ENCODE peak calls at places on chromosomes 3 and 15, in eight cellular contexts. R, G, S, T, M, N, D and E are unnamed samples. For H3K4me1, the result is how much of the 10 kb centered on the place peaks cover.

GRCh38 chr15:71639531-71639930 is 170.8 kb upstream of the NR2E3 start:
- DNase-seq in D (no peak), N (no peak), R (no peak), G (no peak), T (no peak), M (no peak), S (no peak), E (no peak)

GRCh38 chr3:53350652-53351051 is 3.3 kb upstream of the DCP1A start:
- DNase-seq in R (peak), M (no peak), G (peak), S (peak), N (no peak), T (no peak), D (no peak), E (no peak)

GRCh38 chr3:127419140-127419539 is 131.3 kb upstream of the PRR20G start:
- DNase-seq in N (no peak), D (no peak), T (no peak), S (peak), R (no peak), G (no peak), M (no peak), E (no peak)

GRCh38 chr15:80744826-80745225 is 34.3 kb upstream of the CEMIP start:
- DNase-seq in M (no peak), T (no peak), G (no peak), N (no peak), S (no peak), R (no peak), D (no peak), E (no peak)

GRCh38 chr3:98574157-98574556 is 19.3 kb downstream of the CPOX start:
- DNase-seq in T (no peak), R (no peak), S (no peak), M (no peak), N (no peak), G (no peak), D (no peak), E (no peak)

GRCh38 chr15:28927043-28927442 is 41.3 kb downstream of the APBA2 start:
- DNase-seq in G (no peak), T (no peak), N (no peak), S (no peak), D (no peak), R (no peak), M (no peak), E (no peak)

GRCh38 chr3:115246621-115247020 is 99.5 kb upstream of the ZBTB20 start:
- DNase-seq in S (no peak), M (no peak), T (no peak), N (no peak), R (no peak), G (no peak), D (no peak), E (no peak)

GRCh38 chr3:86788371-86788770 is 202.6 kb downstream of the VGLL3 start:
- DNase-seq in S (no peak), D (no peak), M (no peak), R (no peak), G (no peak), T (no peak), N (no peak), E (no peak)

GRCh38 chr15:95558131-95558530 is 772.4 kb upstream of the NR2F2 start:
- DNase-seq in T (no peak), S (no peak), D (no peak), R (peak), G (no peak), N (no peak), M (no peak), E (no peak)

GRCh38 chr3:190024912-190025311 is 95.8 kb downstream of the P3H2 start:
- DNase-seq in D (no peak), M (no peak), T (no peak), G (no peak), S (no peak), N (no peak), R (no peak), E (no peak)

GRCh38 chr3:186057594-186057993 is 51.3 kb downstream of the ETV5 start:
- DNase-seq in N (no peak), D (no peak), T (no peak), G (no peak), M (no peak), S (no peak), R (peak), E (no peak)

GRCh38 chr3:14359348-14359747 is 43.1 kb upstream of the SLC6A6 start:
- DNase-seq in M (no peak), N (no peak), G (no peak), S (no peak), T (no peak), D (no peak), R (no peak), E (no peak)

GRCh38 chr3:14358426-14359211 is 43.8 kb upstream of the SLC6A6 start:
- DNase-seq in N (peak), R (no peak), M (peak), S (peak), G (peak), D (no peak), T (no peak), E (peak)

GRCh38 chr3:14361068-14361677 is 41.2 kb upstream of the SLC6A6 start:
- DNase-seq in M (no peak), G (no peak), R (no peak), S (no peak), T (no peak), D (no peak), N (no peak), E (no peak)

GRCh38 chr3:14362890-14363289 is 39.5 kb upstream of the SLC6A6 start:
- DNase-seq in T (no peak), R (no peak), G (no peak), S (no peak), M (no peak), N (no peak), D (no peak), E (no peak)

DNA sequence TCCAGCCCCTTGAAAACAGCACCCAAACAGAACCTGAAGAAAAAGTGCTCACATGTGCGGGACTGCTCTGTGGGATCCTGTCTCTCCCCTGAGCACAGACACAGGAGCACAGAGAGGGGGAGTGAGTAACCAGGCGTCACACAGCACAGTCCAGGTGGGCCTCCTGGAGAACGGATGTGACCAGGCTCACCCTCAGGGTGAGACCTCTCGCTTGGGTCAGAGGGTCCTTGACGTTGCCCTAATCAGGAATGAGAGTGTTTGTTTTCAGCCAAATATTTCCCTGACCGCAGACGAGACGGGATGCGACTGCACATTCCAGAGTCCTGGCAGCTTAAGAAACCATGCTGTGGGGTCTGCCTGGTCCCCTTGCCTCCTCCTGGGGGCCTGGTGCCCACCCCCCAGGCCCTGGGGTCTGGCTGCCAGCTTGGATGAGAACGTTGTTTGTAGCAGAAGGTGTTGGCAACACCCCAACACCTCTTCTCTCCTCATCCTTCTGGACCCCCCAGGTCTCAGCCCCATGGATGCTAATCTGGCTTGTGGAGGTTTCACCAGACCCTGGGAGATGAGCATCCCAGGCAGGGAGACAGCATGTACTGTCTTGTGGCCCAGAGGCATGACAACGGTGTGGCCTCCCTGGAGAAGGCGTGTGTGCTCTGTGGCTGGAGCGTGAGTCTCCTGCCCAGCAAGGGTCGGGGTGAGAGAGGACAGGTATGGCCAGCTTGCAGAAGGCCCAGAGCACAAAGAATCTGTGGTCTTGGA is 42.1 kb upstream of the SLC6A6 start:
- DNase-seq in R (no peak), T (no peak), N (no peak), D (no peak), S (no peak), G (no peak), M (no peak), E (no peak)
- H3K4me1 ChIP-seq in R (under half), T (under half), N (under half), D (under half), S (under half), G (under half), M (under half), E (under half)

GRCh38 chr3:138863776-138864113 is 29.0 kb upstream of the PIK3CB start:
- DNase-seq in G (no peak), S (no peak), M (no peak), D (no peak), N (no peak), T (no peak), R (no peak), E (no peak)

GRCh38 chr3:138867996-138868395 is 33.3 kb upstream of the PIK3CB start:
- DNase-seq in D (no peak), R (no peak), M (no peak), T (no peak), N (no peak), G (no peak), S (no peak), E (no peak)

GRCh38 chr3:138861755-138862333 is 27.1 kb upstream of the PIK3CB start:
- DNase-seq in S (peak), T (no peak), G (no peak), R (peak), D (no peak), N (no peak), M (no peak), E (no peak)

GRCh38 chr3:138862924-138863775 is 28.4 kb upstream of the PIK3CB start:
- DNase-seq in S (no peak), G (peak), D (peak), N (peak), T (peak), R (peak), M (no peak), E (peak)

GRCh38 chr3:138862531-138862923 is 27.8 kb upstream of the PIK3CB start:
- DNase-seq in T (peak), M (no peak), S (peak), D (no peak), R (peak), G (peak), N (peak), E (peak)
- H3K4me3 ChIP-seq in T (no peak), M (peak), S (peak), D (no peak), R (no peak), G (no peak), N (peak), E (no peak)

GRCh38 chr15:57458255-57458850 is 82.0 kb downstream of the CGNL1 start:
- DNase-seq in N (no peak), M (no peak), G (no peak), T (no peak), S (no peak), R (no peak), D (no peak), E (no peak)
- TF ChIP-seq CTCF in N (no peak), M (no peak), G (no peak), T (no peak), S (no peak), R (no peak), D (no peak), E (no peak)

GRCh38 chr3:61665121-61665520 is 103.8 kb downstream of the PTPRG start:
- DNase-seq in M (no peak), N (no peak), S (no peak), G (no peak), T (no peak), D (no peak), R (no peak), E (peak)

GRCh38 chr3:61666032-61666431 is 104.7 kb downstream of the PTPRG start:
- DNase-seq in M (no peak), R (no peak), G (no peak), N (no peak), D (no peak), T (no peak), S (no peak), E (no peak)

GRCh38 chr3:61663728-61664492 is 102.5 kb downstream of the PTPRG start:
- DNase-seq in S (peak), G (no peak), N (no peak), R (peak), T (no peak), M (no peak), D (no peak), E (no peak)

GRCh38 chr3:61666615-61667320 is 105.4 kb downstream of the PTPRG start:
- DNase-seq in G (no peak), R (no peak), T (no peak), D (no peak), M (no peak), S (no peak), N (no peak), E (no peak)

GRCh38 chr3:61662861-61663260 is 101.5 kb downstream of the PTPRG start:
- DNase-seq in S (no peak), T (no peak), R (no peak), G (no peak), N (no peak), D (no peak), M (no peak), E (no peak)
- H3K4me1 ChIP-seq in S (under half), T (under half), R (under half), G (under half), N (under half), D (under half), M (under half), E (under half)

GRCh38 chr3:157626817-157627216 is 123.6 kb upstream of the VEPH1 start:
- DNase-seq in T (no peak), R (no peak), S (no peak), N (no peak), M (no peak), D (no peak), G (no peak), E (no peak)

GRCh38 chr3:157632081-157632480 is 128.9 kb upstream of the VEPH1 start:
- DNase-seq in N (no peak), T (no peak), G (no peak), M (no peak), S (no peak), R (no peak), D (no peak), E (no peak)

GRCh38 chr3:157633241-157633640 is 130.0 kb upstream of the VEPH1 start:
- DNase-seq in G (no peak), S (no peak), D (no peak), T (no peak), N (no peak), M (no peak), R (no peak), E (no peak)

DNA sequence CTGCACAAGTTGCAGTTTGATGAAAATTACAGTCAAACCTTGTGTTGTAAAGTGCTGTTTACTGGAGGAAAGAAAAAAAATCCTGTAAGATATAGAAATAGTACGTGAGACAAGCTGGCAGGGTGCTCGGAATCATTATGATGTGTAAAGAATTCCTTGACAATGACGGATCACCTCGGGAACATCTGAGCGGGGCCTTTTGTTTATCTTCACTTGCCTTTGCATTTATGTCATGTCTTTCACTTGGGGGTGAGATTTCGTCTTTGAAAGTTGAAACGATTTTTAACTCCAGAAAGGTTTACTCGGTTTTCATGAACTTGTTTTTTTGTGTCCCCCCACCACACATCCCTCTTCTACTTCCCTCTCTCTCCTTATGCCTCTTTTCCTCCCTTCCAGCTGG is 128.3 kb upstream of the VEPH1 start:
- DNase-seq in R (no peak), D (no peak), N (no peak), M (no peak), T (no peak), G (no peak), S (no peak), E (no peak)
- H3K4me3 ChIP-seq in R (no peak), D (no peak), N (no peak), M (no peak), T (no peak), G (no peak), S (no peak), E (no peak)

GRCh38 chr3:88467191-88467590 is 317.4 kb downstream of the C3orf38 start:
- DNase-seq in S (no peak), R (no peak), T (no peak), G (no peak), M (no peak), N (no peak), D (no peak), E (no peak)

GRCh38 chr3:88460369-88460768 is 310.6 kb downstream of the C3orf38 start:
- DNase-seq in M (no peak), S (no peak), G (no peak), R (no peak), N (no peak), T (no peak), D (no peak), E (no peak)

DNA sequence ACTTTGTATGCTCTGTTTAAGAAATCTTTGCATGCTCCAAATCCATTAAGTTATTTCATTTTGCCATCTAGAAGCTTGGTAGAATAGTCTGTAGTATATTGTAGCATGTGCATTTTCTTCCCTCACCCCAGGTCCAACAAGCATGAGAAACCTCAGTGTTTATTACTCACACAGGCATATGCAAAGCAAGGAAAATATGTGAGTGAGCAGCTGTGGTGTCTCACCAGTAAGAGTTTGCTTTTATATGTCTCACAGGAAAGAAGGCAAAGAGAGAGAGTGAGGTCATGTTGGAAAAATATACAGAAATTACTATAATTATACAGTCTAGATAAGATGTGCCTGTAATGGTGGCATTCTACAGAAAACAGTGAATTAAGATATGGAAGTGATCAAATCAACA is 312.5 kb downstream of the C3orf38 start:
- DNase-seq in S (no peak), D (no peak), M (no peak), R (no peak), T (no peak), G (no peak), N (no peak), E (no peak)
- TF ChIP-seq CTCF in S (no peak), D (no peak), M (no peak), R (no peak), T (no peak), G (no peak), N (no peak), E (no peak)

GRCh38 chr3:41199866-41200668 is 762 bp downstream of the CTNNB1 start:
- DNase-seq in G (peak), T (peak), N (peak), M (no peak), D (peak), S (peak), R (no peak), E (peak)

GRCh38 chr3:41200669-41201021 is 1.3 kb downstream of the CTNNB1 start:
- DNase-seq in R (no peak), N (peak), D (peak), S (peak), G (peak), M (no peak), T (no peak), E (no peak)

GRCh38 chr3:41202834-41203345 is 3.6 kb downstream of the CTNNB1 start:
- DNase-seq in T (no peak), D (no peak), M (no peak), S (peak), R (peak), G (no peak), N (peak), E (no peak)

GRCh38 chr3:41204369-41204768 is 5.1 kb downstream of the CTNNB1 start:
- DNase-seq in T (no peak), S (no peak), R (no peak), N (no peak), M (no peak), G (no peak), D (no peak), E (no peak)

DNA sequence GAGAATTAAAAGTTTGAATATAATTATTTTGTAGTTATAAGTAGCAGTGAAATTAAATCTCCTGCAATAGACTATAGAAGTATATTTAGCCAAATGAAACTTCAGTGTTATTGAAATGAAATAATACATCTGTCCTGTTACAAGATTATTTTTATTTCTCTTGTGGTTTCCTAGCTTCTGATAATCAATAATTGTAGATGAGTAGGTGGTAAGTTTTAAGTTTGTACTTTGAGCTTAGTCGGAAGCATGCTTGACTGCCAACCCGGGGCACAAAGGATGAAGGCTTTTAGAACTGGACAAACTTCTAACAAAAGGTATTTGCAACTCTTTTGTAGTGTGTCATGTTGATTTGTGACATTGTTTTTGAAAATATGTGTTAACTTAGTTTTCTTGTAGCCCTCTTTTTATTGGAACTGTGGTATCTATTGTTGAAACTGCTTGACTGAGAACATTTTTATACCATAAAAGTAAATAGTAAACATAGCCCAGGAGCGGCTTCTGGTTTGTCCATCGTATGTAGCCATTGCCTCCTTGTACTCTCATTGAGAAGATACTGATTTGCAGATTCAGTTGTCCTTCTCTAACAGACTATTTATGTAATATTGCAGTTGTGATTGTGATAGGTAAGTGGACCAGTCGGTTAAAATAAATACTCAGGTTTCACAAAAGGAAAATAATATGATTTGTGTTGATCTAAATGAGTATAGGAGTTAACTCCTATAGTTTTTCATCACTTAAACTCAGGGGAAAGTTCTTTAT is 2.9 kb downstream of the CTNNB1 start:
- DNase-seq in S (peak), T (no peak), G (no peak), N (no peak), M (no peak), D (no peak), R (no peak), E (no peak)
- H3K4me1 ChIP-seq in S (half or more), T (under half), G (under half), N (half or more), M (half or more), D (under half), R (under half), E (under half)

DNA sequence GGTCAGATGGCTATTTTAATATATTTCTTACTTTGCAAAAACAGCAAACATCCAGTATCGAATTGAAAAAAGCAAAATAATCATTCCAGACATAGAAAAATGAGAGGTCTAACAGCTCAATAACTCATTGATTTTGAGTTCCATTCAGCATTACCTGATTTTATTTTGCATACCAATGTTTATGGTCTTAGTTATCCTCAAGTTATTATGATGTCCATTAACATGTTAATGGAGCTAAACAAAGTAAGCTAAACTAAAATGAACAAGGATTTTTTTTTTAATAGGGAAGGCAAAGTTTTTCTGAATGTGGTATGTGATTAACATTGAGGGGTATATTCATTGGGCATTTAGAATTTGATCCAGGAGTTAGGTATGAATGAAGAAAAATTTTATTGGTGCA is 13.1 kb downstream of the MYH15 start:
- DNase-seq in M (no peak), D (no peak), R (no peak), G (no peak), S (no peak), T (no peak), N (no peak), E (no peak)
- H3K4me3 ChIP-seq in M (no peak), D (no peak), R (no peak), G (no peak), S (no peak), T (no peak), N (no peak), E (no peak)

GRCh38 chr3:12862387-12862786 is 21.0 kb upstream of the RPL32 start:
- DNase-seq in N (no peak), G (no peak), R (no peak), T (no peak), D (no peak), M (peak), S (no peak), E (no peak)
- TF ChIP-seq CTCF in N (no peak), G (no peak), R (no peak), T (no peak), D (no peak), M (no peak), S (no peak), E (no peak)

GRCh38 chr3:94904275-94904674 is 841.4 kb downstream of the NSUN3 start:
- DNase-seq in D (no peak), M (no peak), S (no peak), R (no peak), T (no peak), N (no peak), G (no peak), E (no peak)
- H3K4me1 ChIP-seq in D (under half), M (under half), S (under half), R (under half), T (under half), N (under half), G (under half), E (under half)